ENCODE peak calls at places on chromosomes 12 and 14, in eight cellular contexts. O is RWPE2; U is HCT116; X is brain microvascular endothelial cell; G is fibroblast of lung; H is trophoblast cell; J is upper lobe of right lung; B is effector memory CD4-positive, alpha-beta T cell. Z is an unnamed sample.
A peak's percentile ranks its signal among the peaks of the same experiment; 100 is the strongest.

GRCh38 chr12:131894981-131895639 is 688 bp downstream of the ULK1 start:
- DNase-seq in O (no peak), U (no peak), X (no peak), G (no peak), H (no peak), J (peak; percentile 68), B (no peak), Z (peak; percentile 74)

GRCh38 chr12:40228727-40229126 is 3.9 kb downstream of the LRRK2 start:
- DNase-seq in O (no peak), U (no peak), X (no peak), G (no peak), H (no peak), J (no peak), B (no peak), Z (no peak)

GRCh38 chr14:24889843-24890242 is 160.1 kb downstream of the STXBP6 start:
- DNase-seq in O (no peak), U (no peak), X (no peak), G (no peak), H (no peak), J (no peak), B (no peak), Z (no peak)

GRCh38 chr14:52992236-52992635 is 41.4 kb upstream of the FERMT2 start:
- DNase-seq in O (no peak), U (no peak), X (no peak), G (no peak), H (no peak), J (no peak), B (no peak), Z (no peak)

GRCh38 chr12:75329918-75330826 is at the start of gene CAPS2:
- DNase-seq in O (peak; percentile 66), U (peak; percentile 60), X (peak; percentile 86), G (peak; percentile 80), H (peak; percentile 90), J (peak; percentile 92), B (peak; percentile 51), Z (peak; percentile 76)

GRCh38 chr14:71138236-71139057 is 231.2 kb downstream of the PCNX1 start:
- DNase-seq in O (no peak), U (no peak), X (no peak), G (no peak), H (no peak), J (no peak), B (no peak), Z (no peak)

GRCh38 chr12:27931390-27931789 is 41.1 kb downstream of the PTHLH start:
- DNase-seq in O (no peak), U (no peak), X (peak; percentile 20), G (no peak), H (no peak), J (no peak), B (no peak), Z (no peak)

GRCh38 chr12:88922816-88923215 is 342.5 kb upstream of the KITLG start:
- DNase-seq in O (no peak), U (no peak), X (no peak), G (peak; percentile 58), H (no peak), J (no peak), B (no peak), Z (no peak)

GRCh38 chr12:105331805-105332251 is 1.3 kb downstream of the C12orf75 start:
- DNase-seq in O (no peak), U (no peak), X (peak; percentile 12), G (peak; percentile 23), H (peak; percentile 63), J (no peak), B (no peak), Z (no peak)
- H3K4me3 ChIP-seq in O (peak overlapping the region; percentile 75), U (peak overlapping the region; percentile 76), X (peak overlapping the region; percentile 69), G (peak overlapping the region; percentile 76), H (no peak overlapping the region), J (no peak overlapping the region), B (peak overlapping the region; percentile 65), Z (peak overlapping the region; percentile 87)

GRCh38 chr12:53999596-54000104 is 311 bp upstream of the HOXC9 start:
- DNase-seq in O (no peak), U (peak; percentile 75), X (no peak), G (peak; percentile 42), H (peak; percentile 78), J (peak; percentile 57), B (no peak), Z (peak; percentile 81)

GRCh38 chr12:53997324-53998173 is 2.4 kb upstream of the HOXC9 start:
- DNase-seq in O (no peak), U (no peak), X (no peak), G (no peak), H (peak; percentile 15), J (no peak), B (no peak), Z (no peak)

GRCh38 chr12:54000105-54000773 is at the start of gene HOXC9:
- DNase-seq in O (no peak), U (no peak), X (no peak), G (no peak), H (peak; percentile 57), J (peak; percentile 60), B (no peak), Z (no peak)

GRCh38 chr12:53998174-53998899 is 1.6 kb upstream of the HOXC9 start:
- DNase-seq in O (no peak), U (no peak), X (no peak), G (no peak), H (no peak), J (no peak), B (no peak), Z (no peak)

GRCh38 chr12:53998900-53999236 is 1.1 kb upstream of the HOXC9 start:
- DNase-seq in O (no peak), U (no peak), X (no peak), G (no peak), H (no peak), J (no peak), B (no peak), Z (no peak)
- H3K4me3 ChIP-seq in O (peak overlapping the region; percentile 44), U (peak overlapping the region; percentile 82), X (no peak overlapping the region), G (no peak overlapping the region), H (no peak overlapping the region), J (no peak overlapping the region), B (no peak overlapping the region), Z (peak overlapping the region; percentile 64)

DNA sequence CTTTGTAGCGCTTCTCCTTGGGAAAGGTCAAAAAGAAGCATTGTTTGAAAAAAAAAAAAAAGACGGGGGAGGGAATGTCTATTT is at the start of gene LMO3:
- DNase-seq in O (no peak), U (no peak), X (no peak), G (no peak), H (no peak), J (no peak), B (no peak), Z (no peak)
- H3K4me3 ChIP-seq in O (peak within 1 kb of the TSS; percentile 20), U (no peak within 1 kb of the TSS), X (peak within 1 kb of the TSS; percentile 54), G (peak within 1 kb of the TSS; percentile 45), H (no peak within 1 kb of the TSS), J (peak within 1 kb of the TSS; percentile 54), B (no peak within 1 kb of the TSS), Z (peak within 1 kb of the TSS; percentile 51)

GRCh38 chr12:24047345-24047744 is 97.9 kb upstream of the SOX5 start:
- DNase-seq in O (no peak), U (no peak), X (no peak), G (no peak), H (no peak), J (no peak), B (no peak), Z (no peak)

GRCh38 chr12:24042651-24043050 is 93.2 kb upstream of the SOX5 start:
- DNase-seq in O (no peak), U (no peak), X (no peak), G (no peak), H (no peak), J (no peak), B (no peak), Z (no peak)

GRCh38 chr12:24048446-24048845 is 99.0 kb upstream of the SOX5 start:
- DNase-seq in O (no peak), U (no peak), X (no peak), G (no peak), H (no peak), J (no peak), B (no peak), Z (no peak)

GRCh38 chr12:24045816-24046257 is 96.4 kb upstream of the SOX5 start:
- DNase-seq in O (no peak), U (no peak), X (peak; percentile 89), G (peak; percentile 69), H (no peak), J (no peak), B (no peak), Z (peak; percentile 69)

DNA sequence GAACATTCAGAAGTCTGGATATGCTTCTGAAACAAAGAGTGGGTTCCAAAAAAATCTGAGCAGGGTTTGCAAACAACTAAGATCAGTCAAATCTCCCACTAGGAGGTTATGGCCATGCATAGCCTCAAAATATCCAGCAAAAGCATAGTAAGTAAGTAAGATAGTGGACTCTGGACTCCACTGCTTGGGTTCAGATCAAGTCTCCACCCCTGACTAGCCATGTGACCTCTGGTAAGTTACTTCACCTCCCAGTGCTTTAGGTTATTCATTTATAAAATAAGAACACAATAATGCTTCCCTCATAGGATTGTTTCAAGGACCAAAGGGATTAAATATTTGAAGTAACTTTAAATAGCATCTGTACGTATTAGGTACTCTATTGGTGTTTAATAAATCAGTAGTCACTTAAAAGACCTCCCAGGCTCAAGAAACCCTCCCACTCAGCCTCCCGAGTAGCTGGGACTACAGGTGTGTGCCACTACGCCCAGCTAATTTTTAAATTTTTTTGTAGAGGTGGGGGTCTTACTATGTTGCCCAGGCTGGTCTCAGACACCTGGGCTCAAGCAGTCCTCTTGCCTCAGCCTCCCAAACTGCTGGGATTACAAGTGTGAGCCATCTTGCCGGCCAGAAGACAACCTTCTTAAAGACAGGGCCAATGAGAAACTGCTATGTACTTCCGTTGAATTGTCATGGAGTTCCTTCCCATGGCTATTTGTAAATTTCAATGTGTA is 95.7 kb upstream of the SOX5 start:
- DNase-seq in O (no peak), U (no peak), X (no peak), G (no peak), H (no peak), J (no peak), B (no peak), Z (no peak)
- H3K4me3 ChIP-seq in O (no peak overlapping the region), U (no peak overlapping the region), X (no peak overlapping the region), G (no peak overlapping the region), H (no peak overlapping the region), J (no peak overlapping the region), B (no peak overlapping the region), Z (no peak overlapping the region)

DNA sequence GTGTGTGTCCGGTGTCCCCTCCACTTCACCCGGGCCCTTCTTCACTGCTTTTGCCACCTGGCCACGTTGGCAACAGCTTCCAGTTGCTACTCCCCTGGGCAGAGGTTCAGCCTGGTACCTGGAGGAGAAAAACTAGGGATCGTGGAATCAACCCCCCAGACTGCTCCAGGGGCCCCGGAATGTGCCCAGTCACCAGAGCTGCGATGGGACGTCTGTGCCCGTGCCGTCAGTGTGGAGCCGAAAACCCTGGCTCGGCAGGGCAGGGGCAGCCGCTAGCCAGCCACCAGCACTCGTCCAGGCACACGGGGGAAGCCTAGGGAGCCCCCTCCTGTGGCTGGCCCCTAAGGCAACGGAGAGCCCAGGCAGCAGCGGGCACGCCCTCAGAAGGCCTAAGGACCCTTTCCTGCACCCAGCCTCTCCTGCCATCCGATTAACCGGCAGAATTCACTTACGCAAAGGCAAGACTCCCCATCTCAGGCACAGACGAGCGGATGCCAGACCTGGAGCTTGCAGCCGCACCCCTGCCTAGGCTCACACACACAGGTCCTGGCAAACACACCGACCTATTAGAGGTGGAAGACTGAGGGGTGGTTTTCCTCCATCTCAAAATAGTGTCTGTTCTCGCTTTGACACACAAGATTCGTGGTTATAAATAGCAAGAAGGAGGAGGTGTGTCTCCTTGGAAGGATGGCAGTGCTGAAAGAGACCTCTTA is 62.6 kb downstream of the FBXL14 start:
- DNase-seq in O (peak; percentile 47), U (no peak), X (no peak), G (no peak), H (no peak), J (peak; percentile 58), B (no peak), Z (peak; percentile 63)
- H3K4me3 ChIP-seq in O (peak overlapping the region; percentile 44), U (no peak overlapping the region), X (peak overlapping the region; percentile 61), G (peak overlapping the region; percentile 77), H (no peak overlapping the region), J (peak overlapping the region; percentile 42), B (peak overlapping the region; percentile 48), Z (peak overlapping the region; percentile 64)

GRCh38 chr14:45558183-45558582 is 305.2 kb upstream of the MIS18BP1 start:
- DNase-seq in O (no peak), U (no peak), X (no peak), G (no peak), H (no peak), J (no peak), B (no peak), Z (no peak)
- H3K4me3 ChIP-seq in O (no peak overlapping the region), U (no peak overlapping the region), X (no peak overlapping the region), G (no peak overlapping the region), H (no peak overlapping the region), J (no peak overlapping the region), B (no peak overlapping the region), Z (no peak overlapping the region)

Z was measured in tibial artery.